ENCODE peak calls at places on chromosomes 5 and 9, in six cellular contexts. A, X, E, Z, U and P are unnamed samples.

GRCh38 chr9:15239816-15240215 is 67.2 kb downstream of the TTC39B start:
- DNase-seq in U (no peak), X (no peak), E (peak; percentile 66), Z (no peak), A (no peak), P (no peak)

GRCh38 chr5:150517272-150518152 is 9.6 kb downstream of the NDST1 start:
- DNase-seq in Z (no peak), E (peak; percentile 96), U (peak; percentile 86), X (no peak), A (no peak), P (peak; percentile 94)

GRCh38 chr9:37908283-37908682 is 4.4 kb upstream of the SLC25A51 start:
- DNase-seq in A (no peak), U (no peak), E (no peak), Z (no peak), X (no peak), P (no peak)

GRCh38 chr9:85971731-85972130 is 30.8 kb downstream of the NAA35 start:
- DNase-seq in X (no peak), Z (no peak), A (no peak), E (peak; percentile 52), U (no peak), P (peak; percentile 17)

GRCh38 chr9:89421595-89421994 is 76.3 kb downstream of the SEMA4D start:
- DNase-seq in A (no peak), Z (no peak), E (peak; percentile 15), X (no peak), U (no peak), P (no peak)

GRCh38 chr9:136576269-136576626 is 30.4 kb upstream of the NOTCH1 start:
- DNase-seq in Z (no peak), E (no peak), A (no peak), X (no peak), U (peak; percentile 80), P (peak; percentile 94)

GRCh38 chr5:122137702-122138101 is 8.4 kb downstream of the ZNF474 start:
- DNase-seq in X (no peak), U (no peak), A (no peak), E (no peak), Z (no peak), P (no peak)

GRCh38 chr9:123725389-123725788 is 204.5 kb downstream of the DENND1A start:
- DNase-seq in X (no peak), A (no peak), U (no peak), Z (no peak), E (peak; percentile 54), P (no peak)

GRCh38 chr9:35618325-35618727 is at the start of gene CD72:
- DNase-seq in Z (peak; percentile 80), U (no peak), X (no peak), E (no peak), A (no peak), P (no peak)

GRCh38 chr5:157108961-157109360 is at the start of gene HAVCR2:
- DNase-seq in Z (peak; percentile 85), U (peak; percentile 72), E (no peak), A (peak; percentile 24), X (no peak), P (no peak)

GRCh38 chr5:151132959-151133358 is 24.6 kb downstream of the ANXA6 start:
- DNase-seq in E (no peak), U (no peak), Z (no peak), A (no peak), X (no peak), P (no peak)

GRCh38 chr5:112208699-112209615 is 210.1 kb downstream of the EPB41L4A start:
- DNase-seq in Z (no peak), A (no peak), U (no peak), X (no peak), E (no peak), P (no peak)

GRCh38 chr9:111621895-111622480 is 9.1 kb upstream of the DNAJC25 start:
- DNase-seq in E (peak; percentile 59), X (no peak), A (peak; percentile 12), Z (no peak), U (no peak), P (peak; percentile 58)

DNA sequence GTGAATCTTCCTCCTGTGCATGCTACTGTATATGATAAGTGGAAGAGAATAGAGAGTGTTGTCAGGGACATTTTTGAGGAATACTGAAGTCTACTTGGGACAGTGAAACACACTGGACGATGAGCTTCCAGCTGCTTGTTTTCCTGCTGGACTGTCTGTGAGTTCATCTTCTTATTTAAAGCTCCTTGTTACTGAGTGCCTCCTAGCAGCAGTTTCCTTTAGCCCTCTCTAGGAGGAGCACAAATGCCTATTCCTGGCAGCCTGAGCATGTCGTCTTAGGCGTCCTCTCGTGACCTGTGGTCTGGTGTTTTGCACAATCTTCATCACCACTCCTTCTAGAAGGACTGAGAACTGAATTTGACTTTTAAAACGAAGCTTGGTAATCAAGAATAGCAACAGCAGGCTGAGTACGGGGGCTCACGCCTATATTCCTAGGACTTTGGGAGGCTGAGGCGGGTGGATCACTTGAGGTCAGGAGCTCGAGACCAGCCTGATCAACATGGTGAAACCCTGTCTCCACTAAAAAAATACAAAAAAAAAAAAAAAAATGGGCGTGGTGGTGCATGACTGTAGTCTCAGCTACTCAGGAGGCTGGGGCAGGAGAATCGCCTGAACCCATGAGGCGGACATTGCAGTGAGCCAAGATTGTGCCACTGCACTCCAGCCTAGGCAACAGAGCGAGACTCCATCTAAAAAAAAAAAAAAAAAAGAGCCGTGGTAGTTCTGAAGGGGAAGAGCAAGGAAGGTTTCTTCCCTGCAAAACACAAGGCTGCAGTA is 44.0 kb downstream of the ANKRD33B start:
- DNase-seq in Z (peak; percentile 88), E (peak; percentile 92), X (peak; percentile 64), A (peak; percentile 54), U (no peak), P (peak; percentile 54)
- TF ChIP-seq CTCF in Z (no peak), E (peak; percentile 45), X (peak; percentile 41), A (peak; percentile 6), U (peak; percentile 30), P (no peak)

DNA sequence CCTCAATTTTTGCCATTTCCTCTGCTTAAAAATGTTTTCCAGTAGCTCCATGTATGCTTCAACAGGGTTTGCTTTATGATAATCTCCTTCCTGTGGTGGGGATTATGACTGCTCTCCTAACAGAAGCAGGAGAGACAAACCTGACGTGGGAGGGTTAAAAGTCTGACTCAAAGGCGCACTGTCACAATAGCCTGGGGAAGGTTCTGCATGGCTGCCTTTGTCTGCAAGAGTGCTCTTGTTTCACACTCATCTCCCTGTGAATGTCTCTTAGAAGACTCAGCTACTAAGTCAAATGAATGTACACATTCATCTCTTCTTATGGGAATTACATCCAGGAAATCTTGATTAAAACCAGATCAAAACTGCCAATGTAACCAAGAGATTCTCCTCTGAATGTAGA is 90.9 kb upstream of the MTAP start:
- DNase-seq in A (no peak), X (no peak), U (no peak), Z (no peak), E (peak; percentile 58), P (peak; percentile 67)
- TF ChIP-seq CTCF in A (no peak), X (no peak), U (no peak), Z (no peak), E (no peak), P (no peak)

GRCh38 chr9:10052916-10053315 is 559.9 kb downstream of the PTPRD start:
- DNase-seq in U (no peak), E (no peak), Z (no peak), X (no peak), A (no peak), P (no peak)

GRCh38 chr9:10050016-10050415 is 562.8 kb downstream of the PTPRD start:
- DNase-seq in X (no peak), E (peak; percentile 53), A (no peak), Z (no peak), U (no peak), P (no peak)

GRCh38 chr9:10045598-10045997 is 567.2 kb downstream of the PTPRD start:
- DNase-seq in Z (no peak), X (no peak), U (no peak), A (no peak), E (peak; percentile 38), P (peak; percentile 22)

GRCh38 chr9:10052181-10052580 is 560.6 kb downstream of the PTPRD start:
- DNase-seq in E (no peak), U (no peak), X (no peak), A (no peak), Z (no peak), P (no peak)

DNA sequence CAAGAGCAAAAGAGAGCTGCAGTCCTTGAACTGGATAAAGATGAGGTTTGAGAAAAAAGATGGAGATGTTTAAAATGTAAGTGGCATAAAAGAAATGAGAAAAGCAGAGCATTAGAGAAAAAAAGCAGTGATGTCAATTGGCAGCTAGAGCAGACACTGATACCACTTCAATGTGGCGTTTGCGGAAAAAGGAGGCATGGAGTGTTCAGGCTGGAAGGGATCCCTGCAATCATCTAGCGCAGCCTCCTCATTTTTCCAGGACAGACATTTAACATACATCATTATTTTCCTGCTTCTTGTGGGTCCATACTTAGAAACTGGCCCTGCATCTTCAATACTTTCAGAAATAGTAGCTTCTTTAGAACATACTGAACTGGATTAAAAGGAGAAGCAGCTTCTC is 563.8 kb downstream of the PTPRD start:
- DNase-seq in A (no peak), U (no peak), Z (no peak), E (no peak), X (no peak), P (no peak)
- TF ChIP-seq CTCF in A (no peak), U (no peak), Z (no peak), E (no peak), X (no peak), P (no peak)

DNA sequence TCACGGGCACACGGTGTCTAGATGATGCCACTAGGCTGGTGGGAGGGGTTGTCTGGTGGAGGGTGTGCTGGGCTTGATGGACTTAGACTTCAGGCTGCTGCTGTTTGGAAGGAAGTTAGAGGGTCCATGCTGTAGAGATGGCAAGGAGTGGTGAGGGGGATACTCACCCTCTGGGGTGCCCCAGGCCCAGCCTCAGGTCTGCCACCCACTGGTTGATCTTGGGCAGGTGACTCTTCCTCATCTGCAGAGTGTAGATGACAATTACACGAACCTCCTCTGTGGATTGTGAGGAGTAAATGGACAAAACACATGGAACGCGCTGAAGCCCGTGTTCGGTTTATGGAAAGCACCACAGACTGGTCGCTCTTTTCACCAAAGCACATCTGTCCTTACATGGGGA is 58.1 kb downstream of the ZNF618 start:
- DNase-seq in X (no peak), E (no peak), Z (peak; percentile 49), A (no peak), U (no peak), P (no peak)
- TF ChIP-seq CTCF in X (no peak), E (no peak), Z (no peak), A (no peak), U (no peak), P (no peak)

GRCh38 chr9:127990539-127990938 is 9.8 kb upstream of the EEIG1 start:
- DNase-seq in A (no peak), E (no peak), X (no peak), U (no peak), Z (no peak), P (no peak)

GRCh38 chr9:127989094-127989493 is 8.3 kb upstream of the EEIG1 start:
- DNase-seq in E (no peak), X (no peak), A (no peak), U (no peak), Z (no peak), P (no peak)

GRCh38 chr9:127991757-127992274 is 11.0 kb upstream of the EEIG1 start:
- DNase-seq in Z (no peak), X (no peak), U (no peak), A (no peak), E (no peak), P (no peak)

GRCh38 chr9:127991017-127991756 is 10.4 kb upstream of the EEIG1 start:
- DNase-seq in U (no peak), E (no peak), Z (no peak), X (no peak), A (no peak), P (no peak)

DNA sequence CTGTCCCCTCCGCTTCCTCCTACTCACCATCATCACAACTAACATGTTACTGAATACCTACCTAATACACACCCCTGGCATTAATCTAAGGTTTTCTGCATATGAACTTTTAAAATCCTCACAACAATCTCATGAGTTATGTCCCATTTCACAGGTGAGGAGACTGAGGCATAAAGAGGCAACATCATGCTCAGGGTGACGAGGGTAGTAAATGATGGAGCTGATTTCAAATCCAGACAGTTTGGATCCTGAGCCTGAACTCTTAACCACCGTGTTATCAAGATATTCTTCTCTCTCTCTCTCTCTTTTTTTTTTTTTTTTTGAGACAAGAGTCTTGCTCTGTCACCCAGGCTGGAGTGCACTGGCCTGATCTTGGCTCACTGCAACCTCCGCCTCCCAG is 12.9 kb upstream of the EEIG1 start:
- DNase-seq in Z (no peak), U (no peak), A (no peak), E (no peak), X (no peak), P (no peak)
- TF ChIP-seq CTCF in Z (no peak), U (no peak), A (no peak), E (no peak), X (no peak), P (no peak)